ENCODE peak calls at places on chromosomes 1 and 21, in ten cellular contexts. One of them, this sample, is unnamed.

GRCh38 chr1:31843506-31843905 is 27.7 kb upstream of the SPOCD1 start:
- DNase-seq in NCI-H1048: no peak
- DNase-seq in tibial nerve: no peak
- DNase-seq in amniotic epithelial cell: peak
- DNase-seq in left ventricle myocardium inferior: no peak
- DNase-seq in GM03348: peak
- DNase-seq in M059J: peak
- DNase-seq in GM13977: no peak
- DNase-seq in fibroblast of the conjunctiva: peak
- DNase-seq in NT2/D1: no peak
- DNase-seq in this sample: peak

GRCh38 chr1:27626031-27626935 is 8.7 kb downstream of the FGR start:
- DNase-seq in fibroblast of the conjunctiva: no peak
- DNase-seq in NT2/D1: no peak
- DNase-seq in NCI-H1048: no peak
- DNase-seq in M059J: no peak
- DNase-seq in tibial nerve: no peak
- DNase-seq in GM03348: no peak
- DNase-seq in left ventricle myocardium inferior: no peak
- DNase-seq in amniotic epithelial cell: no peak
- DNase-seq in GM13977: no peak
- DNase-seq in this sample: peak

GRCh38 chr1:17272641-17273040 is 23.7 kb downstream of the PADI3 start:
- DNase-seq in NT2/D1: no peak
- DNase-seq in GM13977: no peak
- DNase-seq in amniotic epithelial cell: no peak
- DNase-seq in tibial nerve: no peak
- DNase-seq in left ventricle myocardium inferior: no peak
- DNase-seq in fibroblast of the conjunctiva: no peak
- DNase-seq in GM03348: no peak
- DNase-seq in NCI-H1048: no peak
- DNase-seq in M059J: no peak
- DNase-seq in this sample: no peak

GRCh38 chr1:57848406-57848805 is 424.5 kb upstream of the DAB1 start:
- DNase-seq in M059J: peak
- DNase-seq in NT2/D1: no peak
- DNase-seq in tibial nerve: no peak
- DNase-seq in left ventricle myocardium inferior: no peak
- DNase-seq in GM03348: peak
- DNase-seq in amniotic epithelial cell: no peak
- DNase-seq in GM13977: no peak
- DNase-seq in NCI-H1048: no peak
- DNase-seq in fibroblast of the conjunctiva: no peak
- DNase-seq in this sample: no peak

GRCh38 chr1:67589519-67590233 is 95.3 kb upstream of the GADD45A start:
- DNase-seq in tibial nerve: no peak
- DNase-seq in amniotic epithelial cell: no peak
- DNase-seq in NCI-H1048: no peak
- DNase-seq in fibroblast of the conjunctiva: no peak
- DNase-seq in GM13977: no peak
- DNase-seq in NT2/D1: no peak
- DNase-seq in left ventricle myocardium inferior: no peak
- DNase-seq in M059J: no peak
- DNase-seq in GM03348: no peak
- DNase-seq in this sample: no peak

GRCh38 chr1:100462291-100463040 is 75.5 kb upstream of the GPR88 start:
- DNase-seq in GM13977: no peak
- DNase-seq in left ventricle myocardium inferior: no peak
- DNase-seq in amniotic epithelial cell: no peak
- DNase-seq in NT2/D1: peak
- DNase-seq in GM03348: no peak
- DNase-seq in NCI-H1048: no peak
- DNase-seq in fibroblast of the conjunctiva: no peak
- DNase-seq in tibial nerve: no peak
- DNase-seq in M059J: no peak
- DNase-seq in this sample: no peak

GRCh38 chr21:17257784-17258183 is 255.1 kb upstream of the CXADR start:
- DNase-seq in GM13977: no peak
- DNase-seq in fibroblast of the conjunctiva: no peak
- DNase-seq in NT2/D1: no peak
- DNase-seq in M059J: no peak
- DNase-seq in tibial nerve: no peak
- DNase-seq in left ventricle myocardium inferior: no peak
- DNase-seq in amniotic epithelial cell: no peak
- DNase-seq in NCI-H1048: no peak
- DNase-seq in GM03348: no peak
- DNase-seq in this sample: no peak

GRCh38 chr1:78250201-78250600 is 204.4 kb downstream of the GIPC2 start:
- DNase-seq in fibroblast of the conjunctiva: no peak
- DNase-seq in M059J: peak
- DNase-seq in NCI-H1048: no peak
- DNase-seq in left ventricle myocardium inferior: no peak
- DNase-seq in GM13977: no peak
- DNase-seq in tibial nerve: no peak
- DNase-seq in NT2/D1: no peak
- DNase-seq in amniotic epithelial cell: no peak
- DNase-seq in GM03348: no peak
- DNase-seq in this sample: no peak

GRCh38 chr1:4796999-4797375 is 142.6 kb downstream of the AJAP1 start:
- DNase-seq in GM03348: no peak
- DNase-seq in left ventricle myocardium inferior: no peak
- DNase-seq in tibial nerve: no peak
- DNase-seq in NCI-H1048: no peak
- DNase-seq in amniotic epithelial cell: no peak
- DNase-seq in NT2/D1: no peak
- DNase-seq in GM13977: no peak
- DNase-seq in fibroblast of the conjunctiva: no peak
- DNase-seq in M059J: no peak
- DNase-seq in this sample: no peak

GRCh38 chr1:36673207-36673606 is 190.5 kb upstream of the CSF3R start:
- DNase-seq in fibroblast of the conjunctiva: no peak
- DNase-seq in left ventricle myocardium inferior: no peak
- DNase-seq in GM03348: no peak
- DNase-seq in NCI-H1048: no peak
- DNase-seq in M059J: no peak
- DNase-seq in amniotic epithelial cell: no peak
- DNase-seq in NT2/D1: peak
- DNase-seq in GM13977: no peak
- DNase-seq in tibial nerve: no peak
- DNase-seq in this sample: no peak

GRCh38 chr1:37561794-37562132 is 5.0 kb downstream of the DNALI1 start:
- DNase-seq in NCI-H1048: no peak
- DNase-seq in tibial nerve: peak
- DNase-seq in NT2/D1: peak
- DNase-seq in fibroblast of the conjunctiva: no peak
- DNase-seq in M059J: no peak
- DNase-seq in left ventricle myocardium inferior: no peak
- DNase-seq in GM03348: peak
- DNase-seq in amniotic epithelial cell: peak
- DNase-seq in GM13977: peak
- DNase-seq in this sample: no peak

GRCh38 chr1:10398278-10398733 is 558 bp upstream of the PGD start:
- DNase-seq in GM13977: no peak
- DNase-seq in fibroblast of the conjunctiva: no peak
- DNase-seq in amniotic epithelial cell: peak
- DNase-seq in tibial nerve: peak
- DNase-seq in NT2/D1: no peak
- DNase-seq in M059J: peak
- DNase-seq in GM03348: no peak
- DNase-seq in left ventricle myocardium inferior: no peak
- DNase-seq in NCI-H1048: no peak
- DNase-seq in this sample: no peak

GRCh38 chr1:198300451-198300850 is 143.7 kb downstream of the NEK7 start:
- DNase-seq in NCI-H1048: no peak
- DNase-seq in GM03348: no peak
- DNase-seq in tibial nerve: no peak
- DNase-seq in GM13977: no peak
- DNase-seq in left ventricle myocardium inferior: no peak
- DNase-seq in amniotic epithelial cell: no peak
- DNase-seq in fibroblast of the conjunctiva: no peak
- DNase-seq in M059J: no peak
- DNase-seq in NT2/D1: no peak
- DNase-seq in this sample: no peak

GRCh38 chr1:70528591-70529333 is 117.7 kb downstream of the CTH start:
- DNase-seq in fibroblast of the conjunctiva: peak
- DNase-seq in GM03348: peak
- DNase-seq in left ventricle myocardium inferior: no peak
- DNase-seq in M059J: peak
- DNase-seq in NCI-H1048: no peak
- DNase-seq in GM13977: peak
- DNase-seq in tibial nerve: peak
- DNase-seq in NT2/D1: peak
- DNase-seq in amniotic epithelial cell: peak
- DNase-seq in this sample: no peak

GRCh38 chr21:41677671-41678015 is 89.2 kb downstream of the RIPK4 start:
- DNase-seq in tibial nerve: no peak
- DNase-seq in M059J: peak
- DNase-seq in left ventricle myocardium inferior: no peak
- DNase-seq in GM13977: no peak
- DNase-seq in NT2/D1: no peak
- DNase-seq in GM03348: no peak
- DNase-seq in NCI-H1048: no peak
- DNase-seq in fibroblast of the conjunctiva: no peak
- DNase-seq in amniotic epithelial cell: no peak
- DNase-seq in this sample: no peak

GRCh38 chr1:45884700-45885099 is 81.3 kb downstream of the MAST2 start:
- DNase-seq in GM13977: no peak
- DNase-seq in M059J: peak
- DNase-seq in left ventricle myocardium inferior: no peak
- DNase-seq in amniotic epithelial cell: no peak
- DNase-seq in fibroblast of the conjunctiva: no peak
- DNase-seq in tibial nerve: no peak
- DNase-seq in NT2/D1: no peak
- DNase-seq in NCI-H1048: no peak
- DNase-seq in GM03348: no peak
- DNase-seq in this sample: no peak

GRCh38 chr1:89987170-89987819 is 7.6 kb upstream of the ZNF326 start:
- DNase-seq in GM03348: peak
- DNase-seq in GM13977: peak
- DNase-seq in NT2/D1: peak
- DNase-seq in NCI-H1048: no peak
- DNase-seq in amniotic epithelial cell: peak
- DNase-seq in tibial nerve: peak
- DNase-seq in M059J: peak
- DNase-seq in fibroblast of the conjunctiva: peak
- DNase-seq in left ventricle myocardium inferior: no peak
- DNase-seq in this sample: no peak

GRCh38 chr1:234500269-234500668 is 21.3 kb upstream of the TARBP1 start:
- DNase-seq in NCI-H1048: no peak
- DNase-seq in NT2/D1: no peak
- DNase-seq in GM13977: no peak
- DNase-seq in left ventricle myocardium inferior: no peak
- DNase-seq in M059J: peak
- DNase-seq in GM03348: no peak
- DNase-seq in amniotic epithelial cell: no peak
- DNase-seq in fibroblast of the conjunctiva: no peak
- DNase-seq in tibial nerve: peak
- DNase-seq in this sample: peak

GRCh38 chr1:41391834-41392527 is 30.7 kb downstream of the FOXO6 start:
- DNase-seq in amniotic epithelial cell: no peak
- DNase-seq in M059J: no peak
- DNase-seq in tibial nerve: no peak
- DNase-seq in GM13977: no peak
- DNase-seq in GM03348: no peak
- DNase-seq in NT2/D1: no peak
- DNase-seq in NCI-H1048: no peak
- DNase-seq in fibroblast of the conjunctiva: no peak
- DNase-seq in left ventricle myocardium inferior: no peak
- DNase-seq in this sample: no peak

GRCh38 chr1:34840426-34840825 is 19.1 kb downstream of the SMIM12 start:
- DNase-seq in amniotic epithelial cell: no peak
- DNase-seq in NT2/D1: no peak
- DNase-seq in GM03348: no peak
- DNase-seq in tibial nerve: no peak
- DNase-seq in GM13977: no peak
- DNase-seq in M059J: no peak
- DNase-seq in left ventricle myocardium inferior: no peak
- DNase-seq in NCI-H1048: no peak
- DNase-seq in fibroblast of the conjunctiva: no peak
- DNase-seq in this sample: no peak

GRCh38 chr1:58764294-58764978 is 19.4 kb downstream of the JUN start:
- DNase-seq in tibial nerve: no peak
- DNase-seq in NCI-H1048: no peak
- DNase-seq in fibroblast of the conjunctiva: no peak
- DNase-seq in GM13977: no peak
- DNase-seq in amniotic epithelial cell: peak
- DNase-seq in NT2/D1: no peak
- DNase-seq in left ventricle myocardium inferior: no peak
- DNase-seq in GM03348: peak
- DNase-seq in M059J: peak
- DNase-seq in this sample: no peak

GRCh38 chr1:163072658-163073057 is 3.5 kb downstream of the RGS4 start:
- DNase-seq in M059J: peak
- DNase-seq in amniotic epithelial cell: peak
- DNase-seq in left ventricle myocardium inferior: no peak
- DNase-seq in GM13977: no peak
- DNase-seq in fibroblast of the conjunctiva: no peak
- DNase-seq in GM03348: no peak
- DNase-seq in tibial nerve: no peak
- DNase-seq in NT2/D1: no peak
- DNase-seq in NCI-H1048: no peak
- DNase-seq in this sample: no peak

GRCh38 chr1:228099331-228099732 is 3.8 kb downstream of the C1orf35 start:
- DNase-seq in fibroblast of the conjunctiva: no peak
- DNase-seq in NCI-H1048: no peak
- DNase-seq in amniotic epithelial cell: no peak
- DNase-seq in M059J: no peak
- DNase-seq in left ventricle myocardium inferior: no peak
- DNase-seq in tibial nerve: no peak
- DNase-seq in GM13977: peak
- DNase-seq in NT2/D1: no peak
- DNase-seq in GM03348: no peak
- DNase-seq in this sample: no peak

GRCh38 chr21:37986751-37987399 is 70.6 kb upstream of the KCNJ6 start:
- DNase-seq in tibial nerve: no peak
- DNase-seq in GM03348: no peak
- DNase-seq in NT2/D1: no peak
- DNase-seq in fibroblast of the conjunctiva: no peak
- DNase-seq in amniotic epithelial cell: no peak
- DNase-seq in left ventricle myocardium inferior: no peak
- DNase-seq in GM13977: no peak
- DNase-seq in NCI-H1048: no peak
- DNase-seq in M059J: peak
- DNase-seq in this sample: no peak

GRCh38 chr1:125085720-125086591 is 3901.2 kb downstream of the SRGAP2C start:
- DNase-seq in left ventricle myocardium inferior: no peak
- DNase-seq in fibroblast of the conjunctiva: no peak
- DNase-seq in NT2/D1: no peak
- DNase-seq in GM13977: no peak
- DNase-seq in amniotic epithelial cell: no peak
- DNase-seq in tibial nerve: no peak
- DNase-seq in M059J: no peak
- DNase-seq in GM03348: no peak
- DNase-seq in NCI-H1048: no peak
- DNase-seq in this sample: no peak

GRCh38 chr1:31715097-31715872 is 11.5 kb upstream of the COL16A1 start:
- DNase-seq in fibroblast of the conjunctiva: peak
- DNase-seq in GM03348: peak
- DNase-seq in tibial nerve: peak
- DNase-seq in left ventricle myocardium inferior: peak
- DNase-seq in amniotic epithelial cell: peak
- DNase-seq in NT2/D1: peak
- DNase-seq in GM13977: peak
- DNase-seq in NCI-H1048: no peak
- DNase-seq in M059J: peak
- DNase-seq in this sample: peak

GRCh38 chr1:111857251-111857651 is 101.5 kb downstream of the DDX20 start:
- DNase-seq in tibial nerve: no peak
- DNase-seq in GM13977: no peak
- DNase-seq in left ventricle myocardium inferior: peak
- DNase-seq in M059J: no peak
- DNase-seq in NCI-H1048: no peak
- DNase-seq in amniotic epithelial cell: no peak
- DNase-seq in GM03348: no peak
- DNase-seq in fibroblast of the conjunctiva: no peak
- DNase-seq in NT2/D1: no peak
- DNase-seq in this sample: no peak

GRCh38 chr1:151518431-151518830 is 7.2 kb downstream of the CGN start:
- DNase-seq in NCI-H1048: no peak
- DNase-seq in GM03348: no peak
- DNase-seq in GM13977: no peak
- DNase-seq in NT2/D1: no peak
- DNase-seq in fibroblast of the conjunctiva: no peak
- DNase-seq in left ventricle myocardium inferior: no peak
- DNase-seq in amniotic epithelial cell: no peak
- DNase-seq in tibial nerve: no peak
- DNase-seq in M059J: no peak
- DNase-seq in this sample: no peak

This sample was measured in gastrocnemius medialis.